ENCODE peak calls at places on chromosomes 6 and 20, in eight cellular contexts. G is A549; O is AG09319; X is iPS DF 19.7; F is RPMI8226; Q is activated CD8-positive, alpha-beta T cell treated with anti-CD3 and anti-CD28 coated beads for 36 hours; A is activated CD4-positive, alpha-beta T cell treated with anti-CD3 and anti-CD28 coated beads, Interleukin-2, amount 10 ng/mL, durations not matched to agents 7 days and 5 days; K is stimulated activated CD4-positive, alpha-beta T cell treated with anti-CD3 and anti-CD28 coated beads, Interleukin-15, amount 100 ng/mL, for 24 hours. H is an unnamed sample.

GRCh38 chr6:33761922-33762629 is 15.4 kb upstream of the IP6K3 start:
- DNase-seq in G (peak), O (no peak), X (no peak), F (peak), Q (peak), A (peak), K (peak), H (peak)

GRCh38 chr6:113385020-113385431 is 472.1 kb upstream of the MARCKS start:
- DNase-seq in G (no peak), O (no peak), X (no peak), F (no peak), Q (no peak), A (no peak), K (no peak), H (no peak)

GRCh38 chr6:52937908-52938307 is 28.4 kb upstream of the GSTA3 start:
- DNase-seq in G (peak), O (no peak), X (no peak), F (no peak), Q (no peak), A (no peak), K (no peak), H (no peak)

GRCh38 chr6:168514216-168514615 is 73.2 kb downstream of the SMOC2 start:
- DNase-seq in G (no peak), O (no peak), X (no peak), F (no peak), Q (no peak), A (no peak), K (no peak), H (no peak)

GRCh38 chr6:66328181-66328580 is 621.2 kb upstream of the EYS start:
- DNase-seq in G (no peak), O (no peak), X (no peak), F (no peak), Q (no peak), A (no peak), K (no peak), H (no peak)

GRCh38 chr6:53306819-53307347 is 41.9 kb downstream of the ELOVL5 start:
- DNase-seq in G (peak), O (no peak), X (no peak), F (peak), Q (peak), A (peak), K (peak), H (no peak)

GRCh38 chr6:26205161-26205624 is 118.0 kb downstream of the HFE start:
- DNase-seq in G (peak), O (peak), X (no peak), F (peak), Q (peak), A (peak), K (peak), H (peak)

GRCh38 chr20:25604611-25605010 is 19.2 kb downstream of the NANP start:
- DNase-seq in G (no peak), O (no peak), X (no peak), F (no peak), Q (no peak), A (no peak), K (no peak), H (no peak)

GRCh38 chr20:53003420-53003819 is 31.3 kb downstream of the TSHZ2 start:
- DNase-seq in G (no peak), O (no peak), X (no peak), F (no peak), Q (no peak), A (no peak), K (no peak), H (no peak)

GRCh38 chr20:25389381-25389857 is 1.2 kb downstream of the ABHD12 start:
- DNase-seq in G (peak), O (no peak), X (no peak), F (peak), Q (no peak), A (peak), K (no peak), H (no peak)

GRCh38 chr6:3159805-3160781 is 2.7 kb upstream of the TUBB2A start:
- DNase-seq in G (peak), O (no peak), X (no peak), F (no peak), Q (peak), A (peak), K (peak), H (peak)

GRCh38 chr6:127468936-127469335 is 9.7 kb upstream of the KIAA0408 start:
- DNase-seq in G (no peak), O (no peak), X (no peak), F (no peak), Q (no peak), A (no peak), K (no peak), H (no peak)

GRCh38 chr6:84976516-84977420 is 212.4 kb upstream of the TBX18 start:
- DNase-seq in G (peak), O (no peak), X (no peak), F (no peak), Q (no peak), A (no peak), K (no peak), H (no peak)

GRCh38 chr6:110389689-110390382 is 25.5 kb downstream of the DDO start:
- DNase-seq in G (no peak), O (no peak), X (no peak), F (no peak), Q (peak), A (no peak), K (no peak), H (no peak)